ENCODE peak calls at places on chromosomes 12 and 14, in seven cellular contexts. A is cardiac fibroblast; T is GM06990; I is fibroblast of mammary gland; Y is activated CD8-positive, alpha-beta T cell treated with anti-CD3 and anti-CD28 coated beads for 36 hours; Q is AG09309; Z is neural progenitor cell. J is an unnamed sample.

GRCh38 chr12:103742349-103742784 is 98.7 kb downstream of the NT5DC3 start:
- DNase-seq in A (peak; percentile 12), Z (no peak), I (no peak), Q (no peak), T (no peak), Y (no peak), J (no peak)

GRCh38 chr12:44377443-44378160 is 498.5 kb downstream of the NELL2 start:
- DNase-seq in T (no peak), I (no peak), A (no peak), Q (no peak), Y (no peak), Z (no peak), J (no peak)

GRCh38 chr14:32087173-32087861 is 10.2 kb downstream of the ARHGAP5 start:
- DNase-seq in I (peak; percentile 35), Q (no peak), T (no peak), Y (no peak), A (peak; percentile 59), Z (peak; percentile 58), J (no peak)

GRCh38 chr14:98446508-98446907 is 825.5 kb downstream of the BCL11B start:
- DNase-seq in A (no peak), Q (no peak), Z (no peak), Y (no peak), T (no peak), I (no peak), J (no peak)

GRCh38 chr14:67413806-67414769 is 2.1 kb upstream of the PLEK2 start:
- DNase-seq in Y (peak; percentile 62), Z (no peak), A (peak; percentile 86), I (peak; percentile 85), T (no peak), Q (peak; percentile 20), J (no peak)

GRCh38 chr14:76926521-76927251 is 100.5 kb downstream of the LRRC74A start:
- DNase-seq in T (no peak), Z (peak; percentile 73), Q (no peak), A (peak; percentile 86), Y (peak; percentile 77), I (peak; percentile 72), J (peak; percentile 80)

GRCh38 chr12:29710104-29710503 is 73.6 kb downstream of the TMTC1 start:
- DNase-seq in T (no peak), I (peak; percentile 23), Y (peak; percentile 1), Q (no peak), Z (peak; percentile 86), A (no peak), J (no peak)

GRCh38 chr12:72271401-72271740 is 799 bp upstream of the TRHDE start:
- DNase-seq in T (peak; percentile 1), Y (peak; percentile 1), Z (peak; percentile 88), I (no peak), Q (no peak), A (no peak), J (peak; percentile 14)

GRCh38 chr12:4201333-4202105 is 72.0 kb upstream of the CCND2 start:
- DNase-seq in A (no peak), Q (no peak), Z (no peak), Y (no peak), T (no peak), I (no peak), J (no peak)

GRCh38 chr12:4194661-4195060 is 78.9 kb upstream of the CCND2 start:
- DNase-seq in I (no peak), A (no peak), Y (no peak), Q (no peak), Z (no peak), T (no peak), J (no peak)

GRCh38 chr12:4193821-4194220 is 79.7 kb upstream of the CCND2 start:
- DNase-seq in I (no peak), Q (no peak), Y (no peak), Z (no peak), T (no peak), A (no peak), J (no peak)

GRCh38 chr12:4197922-4198763 is 75.4 kb upstream of the CCND2 start:
- DNase-seq in T (no peak), Y (no peak), A (no peak), Z (no peak), I (no peak), Q (no peak), J (no peak)

DNA sequence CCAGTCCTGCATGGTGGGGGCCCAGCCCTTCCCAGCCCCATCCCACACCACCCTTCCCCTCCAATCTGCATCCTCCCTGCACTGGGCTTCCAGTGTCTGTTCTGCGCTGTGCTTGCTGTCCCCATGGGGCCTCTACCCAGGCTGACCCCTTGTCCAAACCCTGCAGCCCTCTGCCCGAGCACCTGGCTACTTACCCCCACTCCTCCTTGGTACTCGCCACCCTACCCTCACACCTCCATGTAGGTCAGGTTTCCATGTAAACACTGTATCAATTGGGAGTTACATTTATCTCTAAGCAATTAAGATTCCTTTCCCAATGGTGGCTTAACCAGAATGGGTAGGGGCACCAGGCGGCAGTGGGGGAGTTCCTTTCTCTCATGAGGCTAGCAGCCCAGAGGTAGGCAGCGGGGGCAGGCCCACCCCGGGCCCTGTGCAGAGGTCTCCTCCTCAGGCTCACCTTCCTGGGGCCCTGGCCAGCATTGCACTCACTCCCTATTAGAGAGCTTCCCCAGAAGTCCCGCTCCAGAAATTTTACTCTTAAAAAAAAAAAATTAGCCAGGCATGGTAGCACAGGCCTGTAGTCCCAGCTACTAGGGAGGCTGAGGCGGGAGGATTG is 76.6 kb upstream of the CCND2 start:
- DNase-seq in Q (no peak), Y (no peak), I (no peak), T (no peak), Z (no peak), A (no peak), J (no peak)
- TF ChIP-seq CTCF in Q (no peak), Y (no peak), I (no peak), T (no peak), Z (no peak), A (no peak), J (no peak)

GRCh38 chr14:82224610-82225009 is 691.0 kb upstream of the SEL1L start:
- DNase-seq in T (no peak), Q (no peak), Z (no peak), Y (no peak), I (no peak), A (no peak), J (no peak)

DNA sequence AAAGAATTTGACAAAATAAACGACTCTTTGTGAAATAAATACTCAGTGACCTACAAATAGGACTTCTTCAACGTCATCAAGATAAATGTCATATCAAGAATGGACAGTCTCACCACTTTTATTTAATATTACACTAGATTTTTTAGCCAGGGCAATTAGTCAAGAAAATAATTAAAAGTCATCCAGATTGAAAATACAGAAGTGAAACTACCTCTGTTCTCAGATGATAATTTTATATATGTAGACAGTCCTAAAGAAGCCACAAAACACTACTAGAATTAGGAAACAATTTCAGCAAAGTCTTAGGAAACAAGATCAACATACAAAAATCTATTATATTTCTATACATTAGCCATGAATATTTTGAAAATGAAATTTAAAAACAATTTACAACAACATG is 689.6 kb upstream of the SEL1L start:
- DNase-seq in I (no peak), Q (no peak), T (no peak), Z (no peak), A (no peak), Y (no peak), J (no peak)
- TF ChIP-seq CTCF in I (no peak), Q (no peak), T (no peak), Z (no peak), A (no peak), Y (no peak), J (no peak)

GRCh38 chr12:38541849-38542248 is 225.3 kb downstream of the ALG10B start:
- DNase-seq in A (no peak), Y (no peak), T (no peak), I (no peak), Z (no peak), Q (no peak), J (no peak)

GRCh38 chr12:38547586-38547985 is 231.0 kb downstream of the ALG10B start:
- DNase-seq in Z (no peak), Y (no peak), A (peak; percentile 2), Q (no peak), T (no peak), I (no peak), J (no peak)

GRCh38 chr12:38540156-38540555 is 223.6 kb downstream of the ALG10B start:
- DNase-seq in A (no peak), Q (no peak), Z (no peak), T (no peak), Y (no peak), I (no peak), J (no peak)

GRCh38 chr12:38543151-38543550 is 226.6 kb downstream of the ALG10B start:
- DNase-seq in Z (no peak), T (no peak), Y (no peak), A (no peak), Q (no peak), I (no peak), J (no peak)

DNA sequence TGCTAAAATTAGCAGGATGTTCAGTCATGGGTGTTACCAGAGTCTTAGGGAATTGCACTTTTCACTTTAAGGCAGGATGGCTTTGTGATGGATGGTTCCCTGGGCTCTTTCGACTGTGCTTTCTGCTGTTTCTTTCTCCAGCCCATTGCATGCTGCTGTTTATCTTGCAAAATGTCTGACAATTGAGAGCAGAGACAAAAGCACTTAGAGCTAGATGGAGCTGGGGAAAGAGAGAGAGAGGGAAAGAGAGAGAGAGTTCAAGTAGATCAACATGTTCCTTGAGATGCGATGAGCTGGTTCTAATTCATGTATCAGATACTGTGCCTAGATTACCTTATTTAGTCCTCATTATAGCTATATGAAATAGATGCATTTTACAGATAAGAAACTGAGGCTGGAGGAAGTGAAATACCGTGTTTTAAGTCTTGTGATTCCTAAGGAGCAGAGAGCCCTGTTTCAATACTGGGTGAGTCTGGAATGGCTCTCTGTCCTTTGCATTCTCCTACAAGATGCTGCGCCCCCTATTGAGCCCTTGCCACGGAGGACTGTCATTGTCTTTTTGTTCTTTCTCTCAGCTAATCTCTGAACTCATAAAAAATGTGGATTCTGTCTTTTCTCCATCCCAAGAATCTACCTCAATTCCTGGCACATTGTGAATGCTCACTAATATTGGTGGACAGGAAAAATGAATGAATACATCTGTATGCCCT is 227.9 kb downstream of the ALG10B start:
- DNase-seq in Y (no peak), I (no peak), A (no peak), Q (no peak), T (no peak), Z (peak; percentile 68), J (no peak)
- TF ChIP-seq CTCF in Y (no peak), I (no peak), A (no peak), Q (no peak), T (peak; percentile 24), Z (peak; percentile 61), J (no peak)

GRCh38 chr12:121011820-121012219 is 4.5 kb downstream of the C12orf43 start:
- DNase-seq in Z (no peak), T (no peak), Y (no peak), A (no peak), Q (no peak), I (no peak), J (no peak)

GRCh38 chr12:121013715-121014114 is 2.6 kb downstream of the C12orf43 start:
- DNase-seq in Q (no peak), Y (no peak), A (no peak), Z (no peak), I (no peak), T (no peak), J (no peak)

GRCh38 chr12:121010860-121011259 is 5.4 kb downstream of the C12orf43 start:
- DNase-seq in T (no peak), A (no peak), I (no peak), Z (no peak), Y (no peak), Q (no peak), J (no peak)

GRCh38 chr12:121008347-121009098 is 7.8 kb downstream of the C12orf43 start:
- DNase-seq in Z (no peak), I (no peak), Q (no peak), T (no peak), A (no peak), Y (no peak), J (no peak)

DNA sequence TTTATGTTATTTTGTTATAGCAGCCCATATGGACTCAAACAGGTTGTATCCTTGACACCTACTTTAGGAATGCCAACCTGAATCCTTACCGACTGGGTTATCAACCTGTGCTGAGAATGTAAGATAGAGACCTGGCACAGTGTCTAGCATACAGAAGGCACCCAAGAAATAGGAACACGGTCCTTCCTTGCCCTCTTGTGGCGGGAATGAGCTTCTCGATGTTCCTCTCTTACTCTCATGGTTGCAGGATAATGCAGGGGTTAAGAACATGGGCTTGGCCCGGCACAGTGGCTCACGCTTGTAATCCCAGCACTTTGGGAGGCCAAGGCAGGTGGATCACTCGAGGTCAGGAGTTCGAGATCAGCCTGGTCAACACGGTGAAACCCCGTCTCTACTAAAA is 6.5 kb downstream of the C12orf43 start:
- DNase-seq in I (peak; percentile 46), Q (no peak), A (peak; percentile 39), T (no peak), Y (no peak), Z (peak; percentile 71), J (no peak)
- TF ChIP-seq CTCF in I (peak; percentile 46), Q (peak; percentile 55), A (peak; percentile 36), T (peak; percentile 7), Y (no peak), Z (peak; percentile 61), J (no peak)